ENCODE peak calls at places on chromosomes 13 and 19, in seven cellular contexts. R, Y, I, H, Q, M and O are unnamed samples.

GRCh38 chr19:14102102-14102696 is 11.6 kb upstream of the SAMD1 start:
- DNase-seq in R (no peak), Y (no peak), I (no peak), H (no peak), Q (no peak), M (no peak), O (no peak)

GRCh38 chr19:19594371-19594770 is 24.1 kb downstream of the PBX4 start:
- DNase-seq in R (no peak), Y (no peak), I (no peak), H (no peak), Q (no peak), M (no peak), O (no peak)

GRCh38 chr19:43581467-43581866 is 5.9 kb downstream of the PINLYP start:
- DNase-seq in R (no peak), Y (no peak), I (no peak), H (no peak), Q (no peak), M (no peak), O (no peak)

GRCh38 chr13:89457977-89458376 is 1786.8 kb downstream of the SLITRK5 start:
- DNase-seq in R (peak; percentile 4), Y (no peak), I (no peak), H (no peak), Q (peak; percentile 34), M (no peak), O (no peak)

GRCh38 chr19:53912653-53913052 is 3.6 kb downstream of the CACNG7 start:
- DNase-seq in R (peak; percentile 70), Y (no peak), I (no peak), H (no peak), Q (no peak), M (no peak), O (no peak)

GRCh38 chr13:82330499-82330898 is 1551.8 kb downstream of the SLITRK1 start:
- DNase-seq in R (no peak), Y (no peak), I (no peak), H (no peak), Q (no peak), M (no peak), O (no peak)

GRCh38 chr13:31172535-31172934 is 10.8 kb upstream of the HSPH1 start:
- DNase-seq in R (no peak), Y (no peak), I (no peak), H (no peak), Q (peak; percentile 84), M (no peak), O (no peak)

GRCh38 chr13:32894589-32895001 is 121.6 kb upstream of the KL start:
- DNase-seq in R (no peak), Y (no peak), I (no peak), H (no peak), Q (peak; percentile 74), M (no peak), O (no peak)

GRCh38 chr13:91406619-91407018 is 8.2 kb downstream of the GPC5 start:
- DNase-seq in R (no peak), Y (no peak), I (no peak), H (no peak), Q (peak; percentile 35), M (peak; percentile 31), O (no peak)

GRCh38 chr19:6412111-6412999 is 12.3 kb downstream of the KHSRP start:
- DNase-seq in R (peak; percentile 56), Y (peak; percentile 61), I (no peak), H (no peak), Q (no peak), M (peak; percentile 57), O (peak; percentile 53)

GRCh38 chr19:18596752-18597157 is 8.2 kb downstream of the REX1BD start:
- DNase-seq in R (peak; percentile 76), Y (peak; percentile 67), I (no peak), H (peak; percentile 80), Q (no peak), M (no peak), O (no peak)

GRCh38 chr19:40584007-40584406 is 7.3 kb downstream of the SHKBP1 start:
- DNase-seq in R (no peak), Y (no peak), I (no peak), H (peak; percentile 38), Q (no peak), M (no peak), O (no peak)

GRCh38 chr13:91904597-91904996 is 506.2 kb downstream of the GPC5 start:
- DNase-seq in R (no peak), Y (no peak), I (no peak), H (no peak), Q (no peak), M (no peak), O (peak; percentile 4)

GRCh38 chr19:58181902-58182576 is 822 bp upstream of the ZNF274 start:
- DNase-seq in R (peak; percentile 66), Y (peak; percentile 27), I (no peak), H (peak; percentile 81), Q (no peak), M (no peak), O (peak; percentile 57)

GRCh38 chr13:30004204-30004603 is 153.8 kb upstream of the UBL3 start:
- DNase-seq in R (no peak), Y (no peak), I (no peak), H (no peak), Q (peak; percentile 48), M (no peak), O (no peak)

GRCh38 chr13:49749852-49750251 is 42.6 kb downstream of the KPNA3 start:
- DNase-seq in R (no peak), Y (no peak), I (no peak), H (no peak), Q (peak; percentile 63), M (no peak), O (no peak)

GRCh38 chr13:33188093-33188882 is 97.3 kb downstream of the STARD13 start:
- DNase-seq in R (no peak), Y (no peak), I (no peak), H (no peak), Q (peak; percentile 57), M (no peak), O (no peak)

GRCh38 chr13:113856716-113857065 is 7.2 kb downstream of the GAS6 start:
- DNase-seq in R (peak; percentile 94), Y (peak; percentile 57), I (peak; percentile 74), H (no peak), Q (peak; percentile 78), M (no peak), O (peak; percentile 52)

GRCh38 chr13:113070855-113071254 is 34.7 kb upstream of the F7 start:
- DNase-seq in R (no peak), Y (no peak), I (no peak), H (no peak), Q (no peak), M (no peak), O (no peak)

GRCh38 chr13:44577236-44578063 is 1.3 kb upstream of the TSC22D1 start:
- DNase-seq in R (peak; percentile 78), Y (peak; percentile 99), I (peak; percentile 94), H (peak; percentile 99), Q (peak; percentile 95), M (peak; percentile 95), O (peak; percentile 98)
- TF ChIP-seq POLR2A in R (no peak), Y (no peak), I (peak; percentile 62), H (peak; percentile 69), Q (peak; percentile 86), M (peak; percentile 83), O (no peak)

GRCh38 chr19:48325265-48325910 is at the start of gene EMP3:
- DNase-seq in R (peak; percentile 69), Y (peak; percentile 69), I (peak; percentile 72), H (peak; percentile 93), Q (peak; percentile 92), M (no peak), O (peak; percentile 77)
- TF ChIP-seq POLR2A in R (peak; percentile 53), Y (no peak), I (peak; percentile 38), H (peak; percentile 65), Q (peak; percentile 94), M (no peak), O (no peak)

GRCh38 chr19:31559494-31559893 is 210.3 kb upstream of the TSHZ3 start:
- DNase-seq in R (no peak), Y (no peak), I (no peak), H (no peak), Q (no peak), M (no peak), O (no peak)

GRCh38 chr19:31554360-31554759 is 205.1 kb upstream of the TSHZ3 start:
- DNase-seq in R (no peak), Y (no peak), I (no peak), H (no peak), Q (no peak), M (no peak), O (no peak)

GRCh38 chr19:31553112-31553843 is 204.0 kb upstream of the TSHZ3 start:
- DNase-seq in R (no peak), Y (no peak), I (no peak), H (no peak), Q (no peak), M (no peak), O (no peak)

GRCh38 chr19:31553844-31554215 is 204.6 kb upstream of the TSHZ3 start:
- DNase-seq in R (no peak), Y (no peak), I (no peak), H (no peak), Q (no peak), M (no peak), O (no peak)

DNA sequence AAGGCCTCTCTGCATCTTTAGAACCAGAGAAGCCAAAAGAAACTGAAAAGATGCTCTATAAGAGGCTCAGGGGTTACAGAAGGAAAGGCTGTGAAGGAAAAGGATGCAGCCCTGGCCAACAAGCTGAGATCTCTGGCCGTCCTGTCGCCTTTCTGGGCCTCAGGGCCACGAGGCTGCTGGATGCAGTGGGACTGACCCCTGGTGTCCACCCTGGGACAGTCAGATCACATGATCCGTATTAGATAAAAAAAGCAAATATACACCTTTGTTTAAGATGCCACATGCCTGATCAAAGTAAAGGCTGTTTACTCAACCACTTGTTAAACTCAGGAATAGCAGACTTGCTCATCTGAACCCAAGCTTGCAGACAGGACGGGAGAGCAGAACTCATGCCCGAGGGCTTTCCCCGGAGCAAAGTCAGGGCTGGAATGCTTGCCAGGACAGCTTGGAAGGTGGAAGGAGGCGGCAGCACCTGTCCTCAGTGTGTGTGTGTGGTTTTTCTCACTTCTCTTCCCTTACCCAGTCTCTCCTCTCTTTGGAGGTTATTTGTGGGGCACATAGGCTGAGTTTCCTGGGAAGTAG is 206.5 kb upstream of the TSHZ3 start:
- DNase-seq in R (no peak), Y (no peak), I (no peak), H (no peak), Q (no peak), M (no peak), O (no peak)
- TF ChIP-seq POLR2A in R (no peak), Y (no peak), I (no peak), H (no peak), Q (no peak), M (no peak), O (no peak)

DNA sequence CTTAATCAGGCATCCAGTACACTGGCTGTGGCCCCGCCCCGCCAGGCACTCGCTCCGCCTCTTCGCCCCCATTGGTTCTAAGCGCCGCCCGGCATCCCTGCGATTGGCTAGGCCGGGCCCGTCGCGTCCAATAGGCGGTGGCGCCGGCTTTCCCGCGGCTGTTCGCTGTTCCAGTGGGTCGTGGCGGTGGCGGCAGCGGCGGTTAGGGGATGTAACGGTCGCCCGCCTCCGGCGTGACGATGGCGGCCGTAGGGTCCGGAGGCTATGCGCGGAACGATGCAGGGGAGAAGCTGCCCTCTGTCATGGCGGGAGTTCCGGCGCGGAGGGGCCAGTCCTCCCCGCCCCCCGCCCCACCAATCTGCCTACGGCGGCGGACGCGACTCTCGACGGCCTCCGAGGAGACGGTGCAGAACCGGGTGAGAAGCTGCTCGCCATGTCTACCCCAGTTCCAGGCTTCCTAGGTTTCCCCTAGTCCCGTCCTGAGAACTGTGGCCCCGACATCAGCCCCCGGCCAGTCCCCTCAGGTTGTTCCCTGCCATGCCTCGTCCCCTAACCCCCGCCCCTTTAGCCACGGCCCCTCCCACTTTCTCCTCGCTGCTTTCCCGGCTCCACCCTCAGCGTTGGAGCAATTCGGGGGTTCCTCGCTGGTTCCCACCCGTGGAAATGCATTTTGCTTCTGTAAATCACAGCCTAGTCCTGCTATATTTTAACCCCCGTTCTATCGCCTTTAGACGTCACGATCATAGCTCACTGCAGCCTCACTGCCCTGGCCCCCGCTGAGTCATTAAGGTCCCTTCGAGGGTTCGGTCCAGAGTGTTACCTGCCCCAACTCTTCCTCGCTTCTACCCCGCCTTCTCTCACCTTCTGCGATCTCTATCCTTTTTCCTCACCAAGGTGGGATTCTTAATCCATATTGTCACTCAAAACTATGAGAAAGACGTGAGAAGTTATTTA is at the start of gene WDR62:
- DNase-seq in R (peak; percentile 98), Y (peak; percentile 94), I (peak; percentile 95), H (peak; percentile 96), Q (no peak), M (no peak), O (peak; percentile 92)
- TF ChIP-seq POLR2A in R (peak; percentile 83), Y (no peak), I (no peak), H (no peak), Q (no peak), M (no peak), O (no peak)